ENCODE peak calls at places on chromosomes 13 and 19, in eight cellular contexts. One of them, this sample, is unnamed.

GRCh38 chr19:45103200-45103624 is 10.2 kb downstream of the PPP1R37 start:
- DNase-seq in mammary epithelial cell: no peak
- DNase-seq in endothelial cell of umbilical vein: no peak
- DNase-seq in HepG2: no peak
- DNase-seq in neural progenitor cell: no peak
- DNase-seq in PC-3: no peak
- DNase-seq in H1: no peak
- DNase-seq in GM23248: no peak
- DNase-seq in this sample: peak

GRCh38 chr19:33214621-33215020 is 11.0 kb downstream of the SLC7A10 start:
- DNase-seq in mammary epithelial cell: peak
- DNase-seq in endothelial cell of umbilical vein: no peak
- DNase-seq in HepG2: peak
- DNase-seq in neural progenitor cell: peak
- DNase-seq in PC-3: peak
- DNase-seq in H1: no peak
- DNase-seq in GM23248: peak
- DNase-seq in this sample: no peak

GRCh38 chr19:8304841-8305621 is 3.1 kb downstream of the CD320 start:
- DNase-seq in mammary epithelial cell: no peak
- DNase-seq in endothelial cell of umbilical vein: no peak
- DNase-seq in HepG2: no peak
- DNase-seq in neural progenitor cell: peak
- DNase-seq in PC-3: no peak
- DNase-seq in H1: no peak
- DNase-seq in GM23248: no peak
- DNase-seq in this sample: peak

GRCh38 chr13:34208326-34208725 is 390.4 kb downstream of the RFC3 start:
- DNase-seq in mammary epithelial cell: no peak
- DNase-seq in endothelial cell of umbilical vein: no peak
- DNase-seq in HepG2: no peak
- DNase-seq in neural progenitor cell: no peak
- DNase-seq in PC-3: no peak
- DNase-seq in H1: no peak
- DNase-seq in GM23248: peak
- DNase-seq in this sample: no peak

GRCh38 chr19:17871878-17872250 is at the start of gene SLC5A5:
- DNase-seq in mammary epithelial cell: no peak
- DNase-seq in endothelial cell of umbilical vein: no peak
- DNase-seq in HepG2: no peak
- DNase-seq in neural progenitor cell: peak
- DNase-seq in PC-3: peak
- DNase-seq in H1: no peak
- DNase-seq in GM23248: no peak
- DNase-seq in this sample: no peak

GRCh38 chr19:4583961-4584669 is 24.6 kb upstream of the SEMA6B start:
- DNase-seq in mammary epithelial cell: peak
- DNase-seq in endothelial cell of umbilical vein: peak
- DNase-seq in HepG2: peak
- DNase-seq in neural progenitor cell: peak
- DNase-seq in PC-3: peak
- DNase-seq in H1: no peak
- DNase-seq in GM23248: peak
- DNase-seq in this sample: no peak

GRCh38 chr13:111954681-111955411 is 112.1 kb upstream of the SOX1 start:
- DNase-seq in mammary epithelial cell: no peak
- DNase-seq in endothelial cell of umbilical vein: no peak
- DNase-seq in HepG2: no peak
- DNase-seq in neural progenitor cell: no peak
- DNase-seq in PC-3: peak
- DNase-seq in H1: no peak
- DNase-seq in GM23248: no peak
- DNase-seq in this sample: no peak

GRCh38 chr13:47904239-47904638 is 96.8 kb downstream of the SUCLA2 start:
- DNase-seq in mammary epithelial cell: no peak
- DNase-seq in endothelial cell of umbilical vein: no peak
- DNase-seq in HepG2: no peak
- DNase-seq in neural progenitor cell: no peak
- DNase-seq in PC-3: peak
- DNase-seq in H1: no peak
- DNase-seq in GM23248: no peak
- DNase-seq in this sample: no peak

GRCh38 chr19:4795400-4795799 is 3.9 kb downstream of the FEM1A start:
- DNase-seq in mammary epithelial cell: peak
- DNase-seq in endothelial cell of umbilical vein: no peak
- DNase-seq in HepG2: no peak
- DNase-seq in neural progenitor cell: no peak
- DNase-seq in PC-3: peak
- DNase-seq in H1: no peak
- DNase-seq in GM23248: peak
- DNase-seq in this sample: no peak

GRCh38 chr13:41463823-41464602 is 6.7 kb downstream of the RGCC start:
- DNase-seq in mammary epithelial cell: no peak
- DNase-seq in endothelial cell of umbilical vein: no peak
- DNase-seq in HepG2: no peak
- DNase-seq in neural progenitor cell: no peak
- DNase-seq in PC-3: no peak
- DNase-seq in H1: no peak
- DNase-seq in GM23248: no peak
- DNase-seq in this sample: no peak
- H2AFZ ChIP-seq in mammary epithelial cell: no peak
- H2AFZ ChIP-seq in endothelial cell of umbilical vein: no peak
- H2AFZ ChIP-seq in HepG2: no peak
- H2AFZ ChIP-seq in neural progenitor cell: no peak
- H2AFZ ChIP-seq in PC-3: no peak
- H2AFZ ChIP-seq in H1: no peak
- H2AFZ ChIP-seq in GM23248: no peak
- H2AFZ ChIP-seq in this sample: peak

DNA sequence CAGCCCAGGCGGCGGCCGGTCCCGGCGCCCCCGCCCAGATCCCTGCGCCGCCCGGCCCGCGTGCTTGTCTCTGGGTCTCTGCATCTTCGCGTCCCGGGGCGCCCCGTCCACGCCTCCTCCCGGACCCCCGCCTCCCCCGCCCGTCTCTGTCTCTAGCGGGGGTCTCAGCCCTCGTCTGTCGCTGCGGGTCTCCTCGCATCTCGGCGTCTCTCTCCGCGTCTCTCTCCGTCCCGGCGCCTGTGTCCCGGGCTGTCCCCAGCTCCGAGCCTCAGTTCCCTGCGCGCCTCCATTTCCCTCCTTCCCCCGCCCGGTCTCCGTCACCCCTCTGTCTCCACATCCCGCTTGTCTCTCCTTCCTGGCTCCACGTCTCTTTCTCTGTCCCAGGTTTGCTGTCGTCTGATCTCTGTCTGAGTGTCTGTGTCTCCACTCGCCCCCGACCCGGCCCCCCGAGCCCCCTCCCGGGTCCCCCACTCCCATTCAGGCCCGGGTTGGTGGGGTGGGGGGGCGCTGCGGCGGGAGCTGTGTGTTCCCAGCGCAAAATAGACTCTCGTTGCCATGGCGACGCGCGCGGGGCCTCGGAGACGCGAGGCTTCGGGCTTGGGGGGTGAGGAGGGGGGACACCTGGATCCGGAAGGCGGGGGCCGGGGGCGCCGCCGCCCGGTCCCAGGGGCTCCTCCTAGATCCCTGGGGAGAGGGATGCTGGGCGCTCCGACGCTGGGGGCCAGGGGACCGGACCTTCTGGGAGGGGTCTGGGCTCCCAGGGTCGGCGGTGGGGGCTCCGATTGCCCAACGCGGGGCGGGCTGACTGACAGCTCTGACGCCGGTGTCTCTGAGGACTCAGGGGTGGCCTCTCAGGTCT is 8.7 kb upstream of the SHISA7 start:
- DNase-seq in mammary epithelial cell: no peak
- DNase-seq in endothelial cell of umbilical vein: no peak
- DNase-seq in HepG2: no peak
- DNase-seq in neural progenitor cell: peak
- DNase-seq in PC-3: no peak
- DNase-seq in H1: no peak
- DNase-seq in GM23248: peak
- DNase-seq in this sample: peak
- TF ChIP-seq EZH2 in mammary epithelial cell: peak
- TF ChIP-seq EZH2 in endothelial cell of umbilical vein: peak
- TF ChIP-seq EZH2 in HepG2: peak
- TF ChIP-seq EZH2 in neural progenitor cell: peak
- TF ChIP-seq EZH2 in PC-3: peak
- TF ChIP-seq EZH2 in H1: peak
- TF ChIP-seq EZH2 in GM23248: peak
- TF ChIP-seq EZH2 in this sample: peak

DNA sequence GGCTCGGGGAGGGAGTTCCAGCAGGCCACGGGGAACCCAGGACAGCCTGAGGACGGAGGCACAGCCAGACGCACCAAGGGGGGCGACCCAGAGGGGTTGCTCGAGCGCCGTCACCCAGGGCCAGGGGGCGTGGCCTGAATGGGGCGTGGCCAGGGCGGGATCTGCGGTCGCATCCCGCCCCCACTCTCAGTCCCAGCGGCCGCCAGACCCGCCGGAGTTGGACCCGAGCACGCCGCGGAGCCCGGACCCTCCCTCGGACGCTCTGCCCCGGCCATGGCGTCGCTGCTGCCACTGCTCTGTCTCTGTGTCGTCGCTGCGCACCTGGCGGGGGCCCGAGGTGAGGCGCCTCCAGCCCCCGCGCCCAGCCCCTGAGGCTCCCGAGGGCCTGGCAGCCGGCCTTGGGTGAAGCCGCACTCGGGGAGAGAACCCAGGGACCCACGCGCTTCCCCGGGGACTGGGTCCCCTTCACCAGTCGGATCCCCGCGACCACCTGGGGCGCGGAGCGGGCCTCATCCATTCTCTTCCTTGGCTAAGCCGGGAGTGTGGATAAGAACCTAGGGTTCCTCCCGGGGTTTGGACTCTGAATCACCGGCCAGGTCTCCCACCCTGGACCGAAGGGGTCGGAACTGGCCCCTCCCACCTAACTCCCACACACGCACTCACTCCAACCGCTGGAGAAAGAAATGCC is at the start of gene CILP2:
- DNase-seq in mammary epithelial cell: no peak
- DNase-seq in endothelial cell of umbilical vein: no peak
- DNase-seq in HepG2: no peak
- DNase-seq in neural progenitor cell: peak
- DNase-seq in PC-3: peak
- DNase-seq in H1: no peak
- DNase-seq in GM23248: peak
- DNase-seq in this sample: no peak
- H3K4me3 ChIP-seq in mammary epithelial cell: no peak
- H3K4me3 ChIP-seq in endothelial cell of umbilical vein: no peak
- H3K4me3 ChIP-seq in HepG2: peak
- H3K4me3 ChIP-seq in neural progenitor cell: peak
- H3K4me3 ChIP-seq in PC-3: peak
- H3K4me3 ChIP-seq in H1: peak
- H3K4me3 ChIP-seq in GM23248: peak
- H3K4me3 ChIP-seq in this sample: no peak

GRCh38 chr13:44694842-44695241 is 118.7 kb upstream of the TSC22D1 start:
- DNase-seq in mammary epithelial cell: no peak
- DNase-seq in endothelial cell of umbilical vein: no peak
- DNase-seq in HepG2: no peak
- DNase-seq in neural progenitor cell: no peak
- DNase-seq in PC-3: no peak
- DNase-seq in H1: no peak
- DNase-seq in GM23248: no peak
- DNase-seq in this sample: no peak

GRCh38 chr13:44698076-44698475 is 121.9 kb upstream of the TSC22D1 start:
- DNase-seq in mammary epithelial cell: no peak
- DNase-seq in endothelial cell of umbilical vein: no peak
- DNase-seq in HepG2: no peak
- DNase-seq in neural progenitor cell: peak
- DNase-seq in PC-3: no peak
- DNase-seq in H1: no peak
- DNase-seq in GM23248: no peak
- DNase-seq in this sample: no peak

GRCh38 chr13:44695520-44695919 is 119.4 kb upstream of the TSC22D1 start:
- DNase-seq in mammary epithelial cell: no peak
- DNase-seq in endothelial cell of umbilical vein: no peak
- DNase-seq in HepG2: no peak
- DNase-seq in neural progenitor cell: no peak
- DNase-seq in PC-3: no peak
- DNase-seq in H1: no peak
- DNase-seq in GM23248: no peak
- DNase-seq in this sample: no peak

GRCh38 chr13:44693156-44693826 is 117.2 kb upstream of the TSC22D1 start:
- DNase-seq in mammary epithelial cell: no peak
- DNase-seq in endothelial cell of umbilical vein: no peak
- DNase-seq in HepG2: no peak
- DNase-seq in neural progenitor cell: no peak
- DNase-seq in PC-3: no peak
- DNase-seq in H1: no peak
- DNase-seq in GM23248: no peak
- DNase-seq in this sample: no peak

DNA sequence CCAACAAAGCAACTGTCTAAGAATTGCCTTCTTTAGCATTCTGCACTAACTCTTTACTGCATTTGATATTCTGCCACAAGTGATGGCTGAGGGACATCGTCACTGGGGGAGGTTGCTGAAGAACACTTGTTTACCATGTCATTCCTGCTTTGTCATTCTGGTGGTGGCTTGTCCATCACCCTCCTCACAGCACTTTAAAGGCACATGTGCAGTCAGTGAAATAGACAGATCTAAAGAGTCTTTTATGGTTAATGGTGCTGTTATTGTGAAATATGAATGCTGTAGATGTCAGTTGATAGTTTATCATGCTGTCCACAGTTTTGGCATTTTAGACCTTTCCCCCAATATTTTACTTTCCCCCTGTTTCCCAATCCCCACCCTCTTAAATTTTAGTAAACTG is 120.9 kb upstream of the TSC22D1 start:
- DNase-seq in mammary epithelial cell: no peak
- DNase-seq in endothelial cell of umbilical vein: no peak
- DNase-seq in HepG2: no peak
- DNase-seq in neural progenitor cell: no peak
- DNase-seq in PC-3: no peak
- DNase-seq in H1: no peak
- DNase-seq in GM23248: no peak
- DNase-seq in this sample: no peak
- H2AFZ ChIP-seq in mammary epithelial cell: no peak
- H2AFZ ChIP-seq in endothelial cell of umbilical vein: no peak
- H2AFZ ChIP-seq in HepG2: no peak
- H2AFZ ChIP-seq in neural progenitor cell: no peak
- H2AFZ ChIP-seq in PC-3: no peak
- H2AFZ ChIP-seq in H1: no peak
- H2AFZ ChIP-seq in GM23248: no peak
- H2AFZ ChIP-seq in this sample: no peak

DNA sequence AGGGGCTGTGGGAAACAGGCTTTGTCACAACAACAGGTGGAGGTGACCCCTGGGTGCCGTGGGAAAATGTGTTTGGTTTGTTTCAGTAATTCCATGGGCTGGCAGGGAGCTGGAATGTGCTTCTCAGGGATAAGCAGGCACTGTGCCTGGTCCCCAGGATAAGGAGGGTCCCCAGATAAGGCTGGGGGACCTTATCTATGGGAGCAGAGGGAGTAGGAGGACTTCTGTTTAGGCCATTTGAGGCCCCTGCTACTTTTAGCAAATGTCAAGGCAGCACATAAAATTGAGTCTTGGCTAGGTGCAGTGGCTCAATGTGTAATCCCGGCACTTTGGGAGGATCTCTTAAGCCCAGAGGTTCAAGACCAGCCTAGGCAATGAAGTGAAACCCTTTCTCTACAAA is 59.5 kb downstream of the KCNC3 start:
- DNase-seq in mammary epithelial cell: no peak
- DNase-seq in endothelial cell of umbilical vein: no peak
- DNase-seq in HepG2: no peak
- DNase-seq in neural progenitor cell: no peak
- DNase-seq in PC-3: no peak
- DNase-seq in H1: no peak
- DNase-seq in GM23248: no peak
- DNase-seq in this sample: no peak
- TF ChIP-seq EZH2 in mammary epithelial cell: no peak
- TF ChIP-seq EZH2 in endothelial cell of umbilical vein: no peak
- TF ChIP-seq EZH2 in HepG2: no peak
- TF ChIP-seq EZH2 in neural progenitor cell: no peak
- TF ChIP-seq EZH2 in PC-3: no peak
- TF ChIP-seq EZH2 in H1: no peak
- TF ChIP-seq EZH2 in GM23248: no peak
- TF ChIP-seq EZH2 in this sample: no peak